ENCODE peak calls at places on chromosome 22, in seven cellular contexts. Y is cardiac muscle cell, P is mucosa of descending colon, A is psoas muscle, U is A549, H is cardiac fibroblast, C is pancreas. R is an unnamed sample.
A peak's percentile ranks its signal among the peaks of the same experiment; 100 is the strongest.

GRCh38 chr22:40238425-40239344 is 61.0 kb downstream of the TNRC6B start:
- DNase-seq in Y (no peak), C (no peak), H (peak; percentile 90), P (no peak), A (no peak), U (peak; percentile 59), R (peak; percentile 42)

GRCh38 chr22:45671051-45671782 is 417 bp upstream of the ATXN10 start:
- DNase-seq in U (no peak), H (no peak), C (no peak), A (peak; percentile 55), Y (peak; percentile 57), P (no peak), R (no peak)

GRCh38 chr22:31879585-31879984 is 64.8 kb upstream of the YWHAH start:
- DNase-seq in P (no peak), Y (no peak), C (no peak), H (no peak), A (peak; percentile 68), U (no peak), R (no peak)

GRCh38 chr22:20437253-20438065 is at the start of gene SCARF2:
- DNase-seq in A (peak; percentile 75), Y (peak; percentile 83), P (peak; percentile 33), C (no peak), H (peak; percentile 44), U (no peak), R (no peak)

GRCh38 chr22:32837142-32837541 is 35.6 kb downstream of the TIMP3 start:
- DNase-seq in H (no peak), A (no peak), U (no peak), C (no peak), Y (no peak), P (no peak), R (no peak)

GRCh38 chr22:19220867-19221266 is 42.3 kb upstream of the SLC25A1 start:
- DNase-seq in C (no peak), P (no peak), Y (no peak), A (no peak), H (no peak), U (no peak), R (no peak)

GRCh38 chr22:47835726-47836125 is 1073.3 kb downstream of the TBC1D22A start:
- DNase-seq in A (no peak), C (no peak), U (peak; percentile 64), H (peak; percentile 60), Y (no peak), P (no peak), R (no peak)

GRCh38 chr22:27284314-27284713 is 517.2 kb downstream of the MN1 start:
- DNase-seq in U (no peak), A (no peak), P (no peak), Y (no peak), C (no peak), H (no peak), R (no peak)

GRCh38 chr22:38881464-38881871 is 9.5 kb upstream of the CBX6 start:
- DNase-seq in U (no peak), Y (peak; percentile 67), H (peak; percentile 83), C (no peak), A (peak; percentile 68), P (no peak), R (no peak)

GRCh38 chr22:44589831-44590230 is 91.8 kb upstream of the RTL6 start:
- DNase-seq in U (no peak), Y (no peak), H (no peak), P (no peak), A (peak; percentile 19), C (no peak), R (no peak)

GRCh38 chr22:42173183-42173926 is 42.7 kb upstream of the CYP2D6 start:
- DNase-seq in A (no peak), Y (no peak), H (peak; percentile 9), U (no peak), P (no peak), C (no peak), R (no peak)

GRCh38 chr22:42172385-42173172 is 42.0 kb upstream of the CYP2D6 start:
- DNase-seq in Y (no peak), P (peak; percentile 70), A (no peak), C (no peak), H (peak; percentile 61), U (no peak), R (no peak)

GRCh38 chr22:42170946-42171345 is 40.3 kb upstream of the CYP2D6 start:
- DNase-seq in A (no peak), H (no peak), P (no peak), Y (no peak), C (no peak), U (no peak), R (no peak)

GRCh38 chr22:42171946-42172345 is 41.3 kb upstream of the CYP2D6 start:
- DNase-seq in H (no peak), U (no peak), P (no peak), C (no peak), Y (no peak), A (no peak), R (no peak)

DNA sequence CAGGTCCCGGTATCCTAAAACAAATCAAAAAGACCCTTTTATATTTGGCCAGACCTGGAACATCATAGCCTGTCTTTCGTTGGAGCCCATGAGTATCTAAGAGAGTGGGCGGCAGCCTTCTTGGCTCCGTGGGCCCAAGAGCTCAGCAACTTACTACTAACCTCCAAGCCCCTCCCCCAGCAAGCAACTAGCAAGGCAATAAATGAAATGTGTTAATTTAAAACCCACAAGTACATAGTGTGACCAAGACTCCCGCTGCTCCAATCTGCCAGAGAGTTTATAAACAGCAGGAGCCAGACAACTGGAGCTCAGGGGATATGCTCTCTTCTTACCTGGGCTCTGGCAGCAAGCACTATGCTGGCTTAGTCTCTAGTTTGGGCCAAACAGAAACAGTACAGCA is 40.8 kb upstream of the CYP2D6 start:
- DNase-seq in P (no peak), H (no peak), A (no peak), C (no peak), Y (no peak), U (no peak), R (no peak)
- H3K4me3 ChIP-seq in P (no peak overlapping the region), H (no peak overlapping the region), A (no peak overlapping the region), C (no peak overlapping the region), Y (no peak overlapping the region), U (no peak overlapping the region), R (no peak overlapping the region)

DNA sequence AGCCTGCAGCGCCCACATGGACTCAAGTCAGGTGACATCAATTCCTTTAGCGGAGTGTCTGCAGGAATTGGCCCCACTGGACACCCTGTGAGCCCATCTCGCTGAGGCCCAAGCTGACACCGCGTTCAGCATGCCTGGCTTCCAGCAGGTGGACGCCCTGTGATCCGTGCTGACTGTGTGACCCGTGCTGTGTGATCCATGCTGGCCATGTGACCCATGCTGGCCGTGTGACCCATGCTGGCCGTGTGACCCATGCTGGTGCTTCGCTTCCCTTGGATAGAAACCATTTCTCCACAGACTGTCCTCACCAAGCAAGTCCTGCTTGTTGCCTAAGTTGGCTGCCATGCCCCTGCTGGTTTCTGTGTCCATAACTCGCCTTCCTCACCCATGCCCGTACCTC is 392.1 kb downstream of the BRD1 start:
- DNase-seq in P (no peak), H (no peak), U (no peak), C (no peak), A (no peak), Y (no peak), R (no peak)
- H3K4me3 ChIP-seq in P (no peak overlapping the region), H (no peak overlapping the region), U (no peak overlapping the region), C (no peak overlapping the region), A (no peak overlapping the region), Y (no peak overlapping the region), R (no peak overlapping the region)

GRCh38 chr22:37661160-37661924 is 2.8 kb downstream of the PDXP start:
- DNase-seq in U (no peak), P (no peak), C (no peak), H (peak; percentile 83), A (no peak), Y (peak; percentile 59), R (no peak)
- H3K4me3 ChIP-seq in U (no peak overlapping the region), P (no peak overlapping the region), C (no peak overlapping the region), H (no peak overlapping the region), A (peak overlapping the region; percentile 28), Y (no peak overlapping the region), R (no peak overlapping the region)

GRCh38 chr22:42857845-42858481 is 890 bp upstream of the ARFGAP3 start:
- DNase-seq in P (peak; percentile 22), C (peak; percentile 64), U (no peak), A (no peak), H (no peak), Y (no peak), R (no peak)
- H3K4me3 ChIP-seq in P (peak overlapping the region; percentile 81), C (no peak overlapping the region), U (no peak overlapping the region), A (peak overlapping the region; percentile 91), H (no peak overlapping the region), Y (no peak overlapping the region), R (no peak overlapping the region)

GRCh38 chr22:22023581-22024137 is 41.1 kb upstream of the TOP3B start:
- DNase-seq in U (no peak), A (no peak), Y (no peak), H (no peak), C (no peak), P (no peak), R (no peak)
- H3K4me3 ChIP-seq in U (no peak overlapping the region), A (no peak overlapping the region), Y (no peak overlapping the region), H (no peak overlapping the region), C (no peak overlapping the region), P (no peak overlapping the region), R (no peak overlapping the region)

GRCh38 chr22:41913040-41913719 is 1.7 kb downstream of the SHISA8 start:
- DNase-seq in U (no peak), C (no peak), Y (no peak), P (no peak), A (no peak), H (no peak), R (no peak)

GRCh38 chr22:41915783-41916493 is 1.1 kb upstream of the SHISA8 start:
- DNase-seq in C (no peak), Y (no peak), A (no peak), P (no peak), U (no peak), H (no peak), R (no peak)

GRCh38 chr22:41913842-41914534 is 886 bp downstream of the SHISA8 start:
- DNase-seq in A (no peak), P (no peak), U (no peak), H (no peak), C (no peak), Y (peak; percentile 48), R (peak; percentile 33)

GRCh38 chr22:41915035-41915782 is at the start of gene SHISA8:
- DNase-seq in Y (peak; percentile 66), P (peak; percentile 57), H (no peak), U (no peak), A (peak; percentile 66), C (peak; percentile 33), R (peak; percentile 66)

DNA sequence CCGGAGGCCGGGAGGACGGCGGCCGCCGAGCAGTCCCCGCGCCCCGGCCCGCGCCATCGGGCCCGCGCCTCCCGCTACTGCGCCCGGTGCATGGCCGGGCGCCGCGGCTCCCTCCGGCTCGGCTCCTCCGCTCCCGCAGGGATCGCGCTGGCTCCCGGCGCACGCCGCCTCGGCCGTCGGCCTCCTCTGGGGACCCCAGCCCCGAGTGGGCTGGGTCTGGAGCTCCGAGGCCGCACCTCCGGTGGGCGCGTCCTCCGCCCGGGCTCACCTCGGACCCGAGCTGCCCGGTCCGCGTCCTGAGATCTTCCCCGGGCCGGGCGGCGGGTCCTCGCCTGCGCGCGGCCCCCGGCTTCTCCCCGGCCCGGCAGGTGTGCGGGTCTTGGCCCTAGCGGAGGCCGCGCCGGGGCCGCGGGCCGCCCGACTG is 251 bp downstream of the SHISA8 start:
- DNase-seq in C (no peak), U (no peak), H (no peak), P (no peak), Y (no peak), A (no peak), R (no peak)
- H3K4me3 ChIP-seq in C (no peak overlapping the region), U (peak overlapping the region; percentile 63), H (no peak overlapping the region), P (no peak overlapping the region), Y (peak overlapping the region; percentile 30), A (peak overlapping the region; percentile 57), R (no peak overlapping the region)